ENCODE peak calls at places on chromosomes 12 and 14, in eight cellular contexts. F, Q, C, M, G, Y, P and N are unnamed samples.

GRCh38 chr12:105414088-105414487 is 83.6 kb downstream of the C12orf75 start:
- DNase-seq in F (no peak), Q (no peak), C (no peak), M (no peak), G (no peak), Y (no peak), P (no peak), N (no peak)

GRCh38 chr14:104872469-104873341 is 7.6 kb downstream of the CEP170B start:
- DNase-seq in F (peak), Q (no peak), C (no peak), M (no peak), G (no peak), Y (no peak), P (no peak), N (peak)

GRCh38 chr14:95361373-95362179 is 41.9 kb upstream of the CLMN start:
- DNase-seq in F (peak), Q (no peak), C (peak), M (no peak), G (peak), Y (peak), P (no peak), N (peak)

GRCh38 chr14:56945291-56945690 is 135.0 kb upstream of the OTX2 start:
- DNase-seq in F (no peak), Q (no peak), C (no peak), M (no peak), G (no peak), Y (no peak), P (no peak), N (no peak)

GRCh38 chr12:125403145-125403789 is 338.0 kb downstream of the AACS start:
- DNase-seq in F (peak), Q (no peak), C (peak), M (no peak), G (no peak), Y (peak), P (no peak), N (no peak)

GRCh38 chr12:7154042-7154441 is 23.9 kb downstream of the CLSTN3 start:
- DNase-seq in F (no peak), Q (no peak), C (no peak), M (no peak), G (no peak), Y (no peak), P (no peak), N (no peak)

GRCh38 chr14:94897092-94897491 is 127.2 kb upstream of the GSC start:
- DNase-seq in F (peak), Q (no peak), C (no peak), M (no peak), G (no peak), Y (no peak), P (no peak), N (no peak)

GRCh38 chr12:29255061-29255460 is 106.0 kb downstream of the FAR2 start:
- DNase-seq in F (no peak), Q (no peak), C (peak), M (no peak), G (no peak), Y (no peak), P (no peak), N (peak)

GRCh38 chr12:2510066-2510465 is 284.7 kb upstream of the FKBP4 start:
- DNase-seq in F (no peak), Q (no peak), C (no peak), M (no peak), G (no peak), Y (no peak), P (no peak), N (no peak)

GRCh38 chr14:65074449-65075155 is 27.7 kb downstream of the MAX start:
- DNase-seq in F (no peak), Q (no peak), C (peak), M (no peak), G (no peak), Y (no peak), P (no peak), N (no peak)

GRCh38 chr12:113161415-113162016 is 12.0 kb downstream of the CFAP73 start:
- DNase-seq in F (no peak), Q (no peak), C (peak), M (no peak), G (no peak), Y (peak), P (no peak), N (no peak)

GRCh38 chr14:89443002-89443660 is 26.1 kb upstream of the FOXN3 start:
- DNase-seq in F (peak), Q (no peak), C (no peak), M (no peak), G (no peak), Y (no peak), P (no peak), N (no peak)

GRCh38 chr12:61011767-61012423 is 1248.3 kb upstream of the USP15 start:
- DNase-seq in F (no peak), Q (no peak), C (no peak), M (no peak), G (no peak), Y (no peak), P (no peak), N (no peak)

GRCh38 chr14:30994681-30995620 is 30.5 kb upstream of the AP4S1 start:
- DNase-seq in F (peak), Q (no peak), C (no peak), M (no peak), G (no peak), Y (no peak), P (no peak), N (no peak)

GRCh38 chr12:57766464-57767311 is at the start of gene CYP27B1:
- DNase-seq in F (peak), Q (no peak), C (peak), M (no peak), G (no peak), Y (no peak), P (no peak), N (no peak)

GRCh38 chr12:112555621-112556233 is 137.0 kb downstream of the PTPN11 start:
- DNase-seq in F (no peak), Q (no peak), C (no peak), M (no peak), G (no peak), Y (no peak), P (no peak), N (no peak)

GRCh38 chr12:56632701-56633464 is 2.8 kb upstream of the BAZ2A start:
- DNase-seq in F (peak), Q (no peak), C (peak), M (no peak), G (no peak), Y (no peak), P (no peak), N (no peak)

GRCh38 chr12:67747869-67748760 is 99.6 kb downstream of the DYRK2 start:
- DNase-seq in F (peak), Q (no peak), C (no peak), M (no peak), G (no peak), Y (no peak), P (no peak), N (no peak)

GRCh38 chr12:67222302-67222701 is 46.9 kb upstream of the CAND1 start:
- DNase-seq in F (peak), Q (no peak), C (peak), M (no peak), G (no peak), Y (no peak), P (no peak), N (no peak)

GRCh38 chr12:39287817-39288216 is 155.1 kb downstream of the KIF21A start:
- DNase-seq in F (peak), Q (no peak), C (peak), M (no peak), G (no peak), Y (no peak), P (no peak), N (no peak)

GRCh38 chr12:82952946-82953345 is 266.2 kb downstream of the TMTC2 start:
- DNase-seq in F (no peak), Q (no peak), C (no peak), M (no peak), G (peak), Y (peak), P (no peak), N (no peak)

GRCh38 chr12:15629108-15629507 is 160.1 kb downstream of the EPS8 start:
- DNase-seq in F (peak), Q (peak), C (peak), M (peak), G (peak), Y (peak), P (no peak), N (no peak)

GRCh38 chr14:63178912-63179311 is 25.3 kb upstream of the RHOJ start:
- DNase-seq in F (peak), Q (peak), C (no peak), M (peak), G (peak), Y (no peak), P (no peak), N (no peak)

GRCh38 chr12:3304436-3305135 is 186.4 kb upstream of the PRMT8 start:
- DNase-seq in F (peak), Q (peak), C (no peak), M (no peak), G (no peak), Y (no peak), P (no peak), N (no peak)

GRCh38 chr12:32253154-32253795 is 146.1 kb upstream of the FGD4 start:
- DNase-seq in F (peak), Q (no peak), C (no peak), M (no peak), G (no peak), Y (no peak), P (no peak), N (no peak)

GRCh38 chr12:1474567-1475153 is 119.7 kb downstream of the FBXL14 start:
- DNase-seq in F (peak), Q (peak), C (no peak), M (no peak), G (no peak), Y (no peak), P (no peak), N (no peak)

GRCh38 chr14:101412741-101413140 is 148.6 kb upstream of the DIO3 start:
- DNase-seq in F (no peak), Q (no peak), C (no peak), M (no peak), G (no peak), Y (no peak), P (no peak), N (no peak)

GRCh38 chr12:5204271-5204670 is 160.6 kb downstream of the KCNA5 start:
- DNase-seq in F (no peak), Q (no peak), C (no peak), M (no peak), G (no peak), Y (no peak), P (no peak), N (no peak)

GRCh38 chr14:75234173-75234855 is 44.3 kb upstream of the FOS start:
- DNase-seq in F (peak), Q (no peak), C (no peak), M (no peak), G (no peak), Y (no peak), P (no peak), N (peak)

GRCh38 chr14:60655898-60656754 is 6.8 kb upstream of the SIX1 start:
- DNase-seq in F (no peak), Q (no peak), C (peak), M (no peak), G (peak), Y (no peak), P (no peak), N (no peak)

GRCh38 chr14:28656704-28657255 is 109.8 kb upstream of the FOXG1 start:
- DNase-seq in F (peak), Q (no peak), C (no peak), M (no peak), G (no peak), Y (no peak), P (no peak), N (no peak)

DNA sequence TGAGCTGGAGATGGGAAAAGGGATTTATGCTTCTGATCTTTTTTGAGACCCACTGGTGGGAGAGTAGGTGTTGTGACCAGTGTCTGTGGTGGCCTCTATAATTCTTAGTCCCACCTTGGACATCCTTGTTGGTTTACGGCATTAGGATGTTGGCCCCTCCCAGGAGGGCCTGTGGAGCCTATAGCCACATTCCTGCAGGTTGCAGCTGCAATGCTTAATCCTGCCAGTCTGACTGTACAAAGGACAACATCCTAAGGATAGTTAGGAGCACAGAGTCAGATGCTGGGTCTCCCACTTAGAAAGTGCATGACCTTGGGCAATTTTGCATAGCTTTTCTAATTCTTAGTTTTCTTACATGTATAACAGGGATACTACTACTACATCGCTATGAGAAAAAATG is 150.9 kb upstream of the SLC38A2 start:
- DNase-seq in F (peak), Q (no peak), C (no peak), M (no peak), G (no peak), Y (no peak), P (no peak), N (no peak)
- TF ChIP-seq CTCF in F (no peak), Q (no peak), C (no peak), M (no peak), G (no peak), Y (no peak), P (no peak), N (no peak)

GRCh38 chr14:100241279-100241678 is 2.3 kb downstream of the YY1 start:
- DNase-seq in F (no peak), Q (no peak), C (no peak), M (no peak), G (no peak), Y (no peak), P (no peak), N (no peak)

GRCh38 chr14:100246136-100246535 is 7.2 kb downstream of the YY1 start:
- DNase-seq in F (no peak), Q (no peak), C (no peak), M (no peak), G (no peak), Y (no peak), P (no peak), N (no peak)

GRCh38 chr14:100250732-100251465 is 12.0 kb downstream of the YY1 start:
- DNase-seq in F (no peak), Q (no peak), C (no peak), M (no peak), G (no peak), Y (no peak), P (no peak), N (no peak)

GRCh38 chr14:100252684-100253083 is 13.7 kb downstream of the YY1 start:
- DNase-seq in F (no peak), Q (no peak), C (no peak), M (no peak), G (no peak), Y (no peak), P (no peak), N (no peak)

GRCh38 chr14:100246809-100247428 is 8.0 kb downstream of the YY1 start:
- DNase-seq in F (peak), Q (no peak), C (peak), M (no peak), G (no peak), Y (no peak), P (no peak), N (no peak)
- TF ChIP-seq CTCF in F (peak), Q (peak), C (peak), M (no peak), G (peak), Y (peak), P (peak), N (peak)

DNA sequence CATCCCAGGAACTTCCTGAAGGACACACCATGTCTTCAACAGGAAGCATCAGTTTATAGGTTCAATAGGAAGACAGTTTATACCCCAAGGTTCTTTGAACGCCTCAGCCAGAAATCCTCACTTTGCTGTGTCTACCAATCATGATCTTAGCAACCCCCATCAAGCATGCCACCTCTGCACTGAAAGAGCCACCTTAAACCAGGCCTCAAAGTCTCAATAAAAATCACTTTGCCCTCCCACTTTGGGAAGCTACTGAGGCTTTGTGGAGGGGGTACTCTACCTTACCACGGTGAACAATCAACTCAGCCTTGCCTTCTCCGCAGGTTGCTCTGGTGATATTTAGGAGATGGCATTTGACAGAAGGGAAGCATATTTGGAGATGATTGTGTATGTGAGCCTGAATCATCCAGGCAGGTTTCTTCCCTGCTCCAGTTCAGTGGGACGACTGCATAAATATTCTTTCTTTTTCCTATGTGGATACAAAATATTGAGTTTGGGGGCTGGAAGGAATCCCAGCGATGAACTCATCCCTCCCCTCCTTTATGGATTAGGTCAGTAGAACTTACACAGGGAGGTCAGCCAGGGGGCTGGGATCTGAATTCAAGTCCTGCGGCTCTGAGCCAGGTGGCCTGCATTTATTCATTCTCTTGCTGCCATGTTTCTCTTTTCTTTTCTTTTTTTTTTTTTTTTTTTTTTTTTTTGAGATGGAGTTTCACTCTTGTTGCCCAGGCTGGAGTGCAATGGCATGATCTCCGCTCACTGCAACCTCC is 42.8 kb upstream of the VASH1 start:
- DNase-seq in F (no peak), Q (no peak), C (no peak), M (no peak), G (no peak), Y (no peak), P (no peak), N (no peak)
- TF ChIP-seq CTCF in F (no peak), Q (no peak), C (no peak), M (no peak), G (no peak), Y (no peak), P (no peak), N (no peak)

GRCh38 chr14:51552275-51552674 is 99.4 kb upstream of the FRMD6 start:
- DNase-seq in F (no peak), Q (no peak), C (no peak), M (no peak), G (no peak), Y (no peak), P (no peak), N (no peak)

GRCh38 chr14:51552768-51553426 is 98.8 kb upstream of the FRMD6 start:
- DNase-seq in F (no peak), Q (no peak), C (no peak), M (peak), G (peak), Y (no peak), P (no peak), N (no peak)

GRCh38 chr14:51554339-51554920 is 97.3 kb upstream of the FRMD6 start:
- DNase-seq in F (peak), Q (peak), C (no peak), M (no peak), G (no peak), Y (no peak), P (no peak), N (no peak)

DNA sequence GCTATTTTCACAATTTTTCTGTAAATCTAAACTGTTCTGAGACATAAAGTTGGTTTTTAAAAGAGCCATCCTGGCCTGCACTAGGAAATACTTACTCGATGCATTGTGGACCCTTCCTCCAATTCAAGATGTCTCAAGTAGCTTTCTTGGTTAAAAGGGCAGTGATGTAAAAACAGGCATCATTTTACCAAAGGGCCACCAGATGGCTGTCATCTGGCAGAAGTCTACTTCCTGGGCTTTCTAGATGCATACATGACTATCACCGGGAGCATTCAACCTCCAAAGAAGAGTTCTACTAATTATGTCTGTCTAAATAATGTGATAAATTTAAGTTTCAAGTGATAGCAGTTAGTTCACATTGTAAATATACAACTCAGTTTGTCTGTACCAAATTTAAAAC is 96.8 kb upstream of the FRMD6 start:
- DNase-seq in F (peak), Q (no peak), C (peak), M (no peak), G (no peak), Y (no peak), P (no peak), N (no peak)
- TF ChIP-seq CTCF in F (peak), Q (peak), C (no peak), M (no peak), G (no peak), Y (no peak), P (no peak), N (no peak)

DNA sequence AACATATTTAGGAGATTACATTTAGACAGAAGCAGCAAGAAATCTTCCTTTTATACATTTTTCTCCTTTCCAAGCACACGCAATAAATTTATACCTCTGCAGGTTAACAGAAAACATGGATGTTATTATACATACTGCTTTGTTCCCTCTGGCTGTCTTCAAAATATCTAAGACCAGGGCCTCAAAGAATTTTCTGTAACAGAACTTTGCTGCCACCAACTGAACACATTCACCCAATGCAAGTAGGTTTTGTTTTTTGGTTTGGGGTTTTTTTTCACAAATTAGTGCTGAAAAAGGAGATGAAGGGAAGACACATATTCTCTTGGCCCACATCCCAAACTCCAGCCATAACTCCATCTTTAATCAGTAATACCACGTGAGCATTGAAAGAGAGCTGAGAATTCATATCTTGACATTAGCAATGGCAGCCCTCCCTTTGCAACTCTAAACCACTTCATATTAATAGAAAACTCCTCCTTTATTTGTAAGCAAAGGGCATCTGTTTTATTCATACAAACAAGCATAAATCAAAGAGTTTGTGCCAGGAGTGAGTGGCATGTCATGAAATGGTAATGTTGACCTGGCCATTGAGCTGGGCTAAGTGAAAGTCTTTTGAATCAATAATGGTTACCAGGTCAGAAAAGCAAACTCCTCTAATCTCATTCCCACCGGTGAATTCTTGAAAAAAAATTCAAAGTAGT is 150.8 kb upstream of the FSCB start:
- DNase-seq in F (no peak), Q (no peak), C (peak), M (no peak), G (no peak), Y (no peak), P (no peak), N (no peak)
- TF ChIP-seq CTCF in F (no peak), Q (no peak), C (no peak), M (no peak), G (no peak), Y (no peak), P (peak), N (no peak)